ENCODE peak calls at places on chromosomes 13 and 19, in ten cellular contexts. F, G, I, S, T, E, L, J, M and V are unnamed samples.

GRCh38 chr13:46329624-46330023 is 57.4 kb downstream of the RUBCNL start:
- DNase-seq in J (no peak), F (no peak), M (no peak), L (no peak), I (no peak), G (no peak), S (no peak), E (no peak), T (no peak), V (no peak)

GRCh38 chr19:38284422-38284821 is 19.6 kb upstream of the C19orf33 start:
- DNase-seq in E (no peak), T (no peak), F (no peak), G (no peak), I (no peak), M (no peak), L (no peak), J (no peak), S (peak; percentile 24), V (no peak)

GRCh38 chr19:49327878-49328544 is 3.0 kb upstream of the SLC6A16 start:
- DNase-seq in I (peak; percentile 23), G (no peak), S (no peak), F (no peak), M (no peak), J (no peak), L (no peak), T (no peak), E (peak; percentile 6), V (no peak)

GRCh38 chr13:40758811-40759210 is 12.2 kb downstream of the MRPS31 start:
- DNase-seq in G (no peak), E (no peak), F (no peak), L (no peak), J (no peak), S (no peak), M (no peak), T (no peak), I (peak; percentile 6), V (no peak)

GRCh38 chr13:113977976-113978375 is 4.1 kb upstream of the C13orf46 start:
- DNase-seq in M (no peak), S (no peak), E (no peak), J (no peak), I (no peak), G (no peak), L (no peak), T (no peak), F (peak; percentile 59), V (no peak)

GRCh38 chr19:48750351-48750750 is 2.1 kb downstream of the FUT1 start:
- DNase-seq in F (no peak), E (no peak), M (no peak), L (no peak), G (no peak), T (no peak), S (no peak), J (no peak), I (no peak), V (no peak)

GRCh38 chr19:47860602-47861297 is 1.7 kb downstream of the TPRX2 start:
- DNase-seq in G (no peak), J (no peak), T (no peak), M (no peak), S (no peak), E (no peak), L (no peak), I (no peak), F (no peak), V (no peak)

GRCh38 chr13:48575014-48575413 is 42.1 kb upstream of the RCBTB2 start:
- DNase-seq in F (no peak), T (no peak), J (no peak), I (no peak), S (no peak), L (no peak), M (no peak), E (no peak), G (no peak), V (no peak)

GRCh38 chr19:33396701-33397535 is 23.4 kb downstream of the CEBPG start:
- DNase-seq in T (peak; percentile 10), M (peak; percentile 37), F (peak; percentile 63), L (no peak), S (no peak), E (no peak), G (no peak), I (no peak), J (no peak), V (no peak)

GRCh38 chr19:40822161-40822560 is 23.2 kb downstream of the EGLN2 start:
- DNase-seq in T (no peak), E (no peak), L (peak; percentile 41), F (no peak), I (no peak), J (no peak), S (no peak), M (no peak), G (no peak), V (no peak)

GRCh38 chr13:98278068-98278619 is 101.1 kb upstream of the RNF113B start:
- DNase-seq in T (no peak), M (no peak), I (no peak), L (no peak), G (no peak), S (no peak), E (no peak), J (no peak), F (no peak), V (no peak)

GRCh38 chr13:112838038-112838965 is 130.7 kb upstream of the MCF2L start:
- DNase-seq in I (no peak), G (no peak), T (no peak), L (no peak), S (no peak), M (no peak), F (no peak), E (no peak), J (no peak), V (no peak)

GRCh38 chr19:42626181-42626580 is 31.5 kb upstream of the CEACAM8 start:
- DNase-seq in M (no peak), T (no peak), I (no peak), L (no peak), G (no peak), J (no peak), S (no peak), F (no peak), E (no peak), V (no peak)

GRCh38 chr13:32031025-32031814 is at the start of gene FRY:
- DNase-seq in E (peak; percentile 71), F (peak; percentile 73), M (peak; percentile 79), J (peak; percentile 56), S (peak; percentile 50), T (peak; percentile 48), I (peak; percentile 58), L (peak; percentile 85), G (peak; percentile 63), V (peak; percentile 22)

GRCh38 chr19:290539-291521 is at the start of gene PLPP2:
- DNase-seq in I (no peak), T (no peak), E (no peak), F (no peak), M (no peak), J (peak; percentile 77), S (no peak), L (peak; percentile 91), G (peak; percentile 94), V (no peak)

GRCh38 chr13:77878186-77878585 is 40.4 kb downstream of the EDNRB start:
- DNase-seq in T (no peak), J (no peak), M (no peak), S (no peak), I (peak; percentile 31), G (no peak), F (no peak), E (no peak), L (no peak), V (no peak)

GRCh38 chr19:29510701-29511265 is 15.0 kb upstream of the VSTM2B start:
- DNase-seq in E (no peak), M (no peak), T (no peak), G (no peak), S (no peak), I (no peak), L (no peak), F (no peak), J (no peak), V (no peak)

GRCh38 chr19:45092747-45093678 is at the start of gene PPP1R37:
- DNase-seq in M (peak; percentile 97), S (peak; percentile 91), F (peak; percentile 95), E (peak; percentile 94), T (peak; percentile 93), J (peak; percentile 95), G (peak; percentile 90), I (peak; percentile 97), L (peak; percentile 89), V (peak; percentile 92)
- TF ChIP-seq CTCF in M (peak; percentile 41), S (peak; percentile 29), F (peak; percentile 42), E (peak; percentile 16), T (peak; percentile 62), J (peak; percentile 37), G (peak; percentile 12), I (peak; percentile 36), L (peak; percentile 5), V (peak; percentile 8)

DNA sequence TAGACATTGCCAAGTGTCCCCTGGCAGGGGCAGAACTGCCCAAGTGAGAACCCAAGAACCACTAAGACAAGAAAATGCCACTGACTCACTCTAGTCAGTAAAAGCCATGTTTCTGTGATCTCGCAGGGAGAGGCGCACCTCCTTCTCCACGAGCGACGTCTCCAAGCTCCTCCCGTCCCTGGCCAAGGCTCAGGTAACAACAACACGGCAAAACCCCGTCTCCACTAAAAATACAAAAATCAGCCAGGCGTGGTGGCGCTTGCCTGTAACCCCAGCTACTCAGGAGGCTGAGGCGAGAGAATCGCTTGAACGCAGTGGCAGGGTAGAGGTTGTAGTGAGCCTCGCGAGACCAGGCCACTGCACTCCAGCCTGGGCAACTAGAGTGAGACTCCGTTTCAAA is 17.5 kb upstream of the USE1 start:
- DNase-seq in F (no peak), J (no peak), T (no peak), L (no peak), I (no peak), S (no peak), M (no peak), E (no peak), G (no peak), V (no peak)
- TF ChIP-seq POLR2A in F (no peak), J (no peak), T (no peak), L (no peak), I (no peak), S (no peak), M (no peak), E (no peak), G (no peak), V (no peak)

GRCh38 chr19:39350156-39350555 is 7.9 kb downstream of the SAMD4B start:
- DNase-seq in L (no peak), J (no peak), G (no peak), I (no peak), F (no peak), T (no peak), S (no peak), E (no peak), M (no peak), V (no peak)
- H3K4me1 ChIP-seq in L (no peaks in the 10 kb centered on the region), J (peaks cover 18% of the 10 kb centered on the region), G (peaks cover 10% of the 10 kb centered on the region), I (peaks cover 13% of the 10 kb centered on the region), F (peaks cover 48% of the 10 kb centered on the region), T (peaks cover 38% of the 10 kb centered on the region), S (no peaks in the 10 kb centered on the region), E (no peaks in the 10 kb centered on the region), M (peaks cover 28% of the 10 kb centered on the region), V (peaks cover 23% of the 10 kb centered on the region)

GRCh38 chr13:97079726-97080125 is 85.5 kb upstream of the OXGR1 start:
- DNase-seq in L (no peak), F (no peak), G (no peak), M (no peak), E (no peak), T (no peak), I (no peak), J (no peak), S (no peak), V (no peak)
- TF ChIP-seq CTCF in L (no peak), F (no peak), G (no peak), M (no peak), E (no peak), T (no peak), I (no peak), J (no peak), S (no peak), V (no peak)